ENCODE peak calls at places on chromosomes 13 and 19, in four cellular contexts. K is esophagus squamous epithelium, O is Peyer's patch, G is psoas muscle. M is an unnamed sample. For H3K9me3 and H3K4me1, the result is how much of the 10 kb centered on the place peaks cover.

GRCh38 chr19:31231181-31231580 is 118.1 kb downstream of the TSHZ3 start:
- DNase-seq in G (no peak), K (no peak), O (no peak), M (no peak)

GRCh38 chr13:60463787-60464186 is 66.8 kb downstream of the TDRD3 start:
- DNase-seq in K (no peak), G (no peak), O (no peak), M (no peak)

GRCh38 chr19:10430505-10431253 is 10.3 kb downstream of the PDE4A start:
- DNase-seq in K (no peak), O (no peak), G (peak), M (peak)

GRCh38 chr19:41993612-41994483 is at the start of gene ATP1A3:
- DNase-seq in K (no peak), G (peak), O (peak), M (peak)

GRCh38 chr19:12974301-12975220 is 5.2 kb downstream of the DAND5 start:
- DNase-seq in O (no peak), G (no peak), K (no peak), M (peak)

GRCh38 chr19:39515551-39516191 is 732 bp downstream of the SELENOV start:
- DNase-seq in K (no peak), G (no peak), O (no peak), M (no peak)

GRCh38 chr13:106405731-106406130 is 129.7 kb downstream of the EFNB2 start:
- DNase-seq in G (no peak), O (no peak), K (no peak), M (no peak)

GRCh38 chr13:100235311-100235901 is 146.5 kb downstream of the PCCA start:
- DNase-seq in O (no peak), G (no peak), K (no peak), M (peak)

GRCh38 chr13:110266431-110266809 is 40.5 kb downstream of the COL4A1 start:
- DNase-seq in K (no peak), G (no peak), O (no peak), M (no peak)

GRCh38 chr13:76792680-76793334 is 93.4 kb downstream of the KCTD12 start:
- DNase-seq in O (no peak), G (no peak), K (no peak), M (no peak)

GRCh38 chr13:27601208-27601607 is 19.1 kb downstream of the LNX2 start:
- DNase-seq in G (no peak), O (no peak), K (no peak), M (no peak)

GRCh38 chr13:59531571-59532091 is 632.1 kb downstream of the DIAPH3 start:
- DNase-seq in O (peak), K (peak), G (peak), M (peak)

GRCh38 chr13:97212540-97213146 is 9.5 kb upstream of the MBNL2 start:
- DNase-seq in O (no peak), G (no peak), K (no peak), M (peak)

GRCh38 chr13:101569807-101570206 is 117.3 kb downstream of the ITGBL1 start:
- DNase-seq in K (no peak), G (no peak), O (no peak), M (no peak)

GRCh38 chr19:45670670-45671453 is 2.8 kb downstream of the GIPR start:
- DNase-seq in G (peak), K (no peak), O (peak), M (peak)

GRCh38 chr13:43136940-43137574 is 113.7 kb downstream of the DNAJC15 start:
- DNase-seq in K (no peak), O (no peak), G (no peak), M (no peak)

GRCh38 chr19:4057913-4058695 is 8.6 kb downstream of the ZBTB7A start:
- DNase-seq in G (peak), K (no peak), O (no peak), M (no peak)

GRCh38 chr13:21060063-21060826 is 1.1 kb downstream of the LATS2 start:
- DNase-seq in G (peak), K (no peak), O (no peak), M (no peak)

GRCh38 chr13:56201834-56202233 is 938.9 kb upstream of the PRR20A start:
- DNase-seq in K (no peak), G (no peak), O (no peak), M (no peak)

GRCh38 chr19:30590596-30591229 is 218.5 kb downstream of the ZNF536 start:
- DNase-seq in O (no peak), K (no peak), G (no peak), M (no peak)

GRCh38 chr13:36975172-36975571 is 24.0 kb downstream of the ALG5 start:
- DNase-seq in K (no peak), O (no peak), G (no peak), M (no peak)
- H3K9me3 ChIP-seq in K (under half), O (under half), G (under half), M (under half)

DNA sequence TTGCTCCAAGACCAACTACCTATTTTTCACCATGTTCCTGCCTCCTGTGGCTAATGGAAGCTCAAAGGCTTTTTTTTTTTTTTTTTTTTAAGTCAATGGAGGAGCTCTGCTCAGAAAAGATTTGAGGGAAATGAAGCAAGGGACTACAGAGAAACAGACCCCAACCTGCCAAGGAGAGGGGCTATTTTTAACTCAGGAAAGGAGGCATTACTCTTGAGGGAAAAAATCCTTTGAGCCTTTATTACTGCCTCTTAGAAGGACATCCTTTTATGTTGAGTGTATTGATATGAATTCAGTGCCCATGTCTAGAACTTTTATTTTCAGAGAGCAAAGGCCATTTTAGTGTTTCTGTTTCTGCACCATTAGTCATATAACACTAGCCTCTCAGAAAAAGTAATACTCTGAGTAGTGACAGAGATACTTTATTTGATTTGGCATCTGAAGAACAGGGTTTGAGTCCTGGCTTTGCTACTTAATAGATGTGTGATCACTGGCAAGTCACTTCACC is 68.1 kb upstream of the PCDH8 start:
- DNase-seq in G (no peak), K (no peak), O (no peak), M (no peak)
- H3K4me1 ChIP-seq in G (under half), K (under half), O (under half), M (under half)

GRCh38 chr19:581399-582111 is 8.1 kb upstream of the HCN2 start:
- DNase-seq in G (no peak), K (no peak), O (no peak), M (no peak)
- TF ChIP-seq CTCF in G (no peak), K (no peak), O (no peak), M (no peak)

GRCh38 chr19:58166268-58166667 is 15.7 kb upstream of the ZNF329 start:
- DNase-seq in K (no peak), O (no peak), G (no peak), M (no peak)
- H3K9me3 ChIP-seq in K (half or more), O (half or more), G (half or more), M (under half)

DNA sequence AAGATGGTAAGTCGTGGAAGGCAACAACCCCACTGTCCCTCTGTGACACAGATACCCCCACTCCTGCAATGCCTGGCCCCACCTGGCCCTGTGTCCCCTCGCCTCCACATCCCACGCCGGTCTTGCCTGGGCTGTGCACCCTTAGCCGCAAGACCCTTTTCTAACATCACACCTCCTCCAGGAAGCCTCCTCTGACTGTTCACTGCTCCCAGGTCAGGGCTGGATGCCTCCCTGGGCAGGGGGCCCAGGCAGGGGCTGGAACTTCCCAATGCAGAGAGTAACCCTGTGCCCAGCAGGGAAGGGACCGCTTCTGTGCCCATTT is 1.3 kb downstream of the FBN3 start:
- DNase-seq in G (no peak), K (no peak), O (no peak), M (no peak)
- H3K4me1 ChIP-seq in G (under half), K (under half), O (under half), M (under half)

DNA sequence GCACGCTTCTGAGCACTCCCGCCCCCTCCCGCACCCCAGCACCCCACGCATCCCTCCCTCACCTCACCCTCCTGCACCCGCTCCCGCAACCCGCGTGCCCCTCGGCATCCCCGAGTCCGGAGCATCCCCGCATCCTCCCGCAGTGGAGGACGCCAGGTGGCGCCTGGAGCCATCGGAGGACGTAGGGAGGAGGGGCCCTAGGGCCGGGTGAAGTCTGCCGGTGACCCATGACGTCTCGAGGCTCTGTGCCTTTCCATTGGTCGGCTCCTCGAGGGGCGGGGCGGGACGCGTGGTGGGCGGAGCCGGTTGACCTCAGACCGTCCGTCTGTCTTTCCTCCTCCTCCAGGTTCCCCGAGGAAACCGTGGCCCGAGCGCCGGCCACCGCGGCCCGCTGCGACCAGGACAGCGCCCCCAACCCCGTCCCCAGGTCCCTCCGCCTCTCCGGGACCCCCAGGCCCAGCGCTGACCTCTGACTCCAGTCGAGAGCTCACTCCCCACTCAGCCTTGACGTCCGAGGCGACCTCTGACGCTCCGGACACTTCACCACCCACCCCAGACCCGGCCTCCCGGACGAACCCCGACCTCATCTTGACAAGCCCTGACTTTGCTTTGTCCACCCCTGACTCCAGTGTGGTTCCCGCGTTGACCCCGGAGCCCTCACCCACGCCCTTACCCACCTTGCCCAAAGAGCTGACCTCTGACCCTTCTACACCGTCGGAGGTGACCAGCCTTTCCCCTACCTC is 19.9 kb downstream of the SBK2 start:
- DNase-seq in K (peak), O (peak), G (peak), M (peak)
- TF ChIP-seq CTCF in K (peak), O (peak), G (peak), M (peak)

GRCh38 chr19:52336117-52336811 is at the start of gene ZNF610:
- DNase-seq in G (peak), O (peak), K (peak), M (peak)

GRCh38 chr19:52335768-52336116 is 301 bp upstream of the ZNF610 start:
- DNase-seq in K (no peak), O (no peak), G (no peak), M (no peak)

GRCh38 chr19:52331757-52332156 is 4.3 kb upstream of the ZNF610 start:
- DNase-seq in O (no peak), K (no peak), G (no peak), M (no peak)

GRCh38 chr19:52336976-52337375 is 933 bp downstream of the ZNF610 start:
- DNase-seq in O (no peak), K (no peak), G (no peak), M (no peak)
- H3K9me3 ChIP-seq in O (under half), K (under half), G (under half), M (under half)

DNA sequence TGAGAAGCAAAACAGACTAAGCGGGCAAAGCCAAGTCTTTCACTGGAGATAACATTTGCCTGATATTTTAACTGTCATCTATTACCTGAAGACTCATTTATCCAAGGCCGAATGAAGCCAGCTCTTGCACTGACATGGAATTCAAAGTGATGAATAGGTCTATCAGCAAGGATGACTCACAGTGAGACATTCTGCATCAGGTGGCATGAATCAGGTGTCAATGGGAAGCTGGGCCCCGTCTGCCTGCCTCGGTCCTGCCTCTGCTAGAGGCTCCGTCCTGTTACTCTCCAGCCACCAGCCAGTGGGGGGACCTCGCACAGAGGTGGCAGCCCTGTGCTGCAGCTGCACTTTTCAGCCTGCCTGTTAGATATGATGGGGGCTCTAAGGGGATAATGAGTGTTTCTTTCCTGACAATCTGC is 23.5 kb downstream of the STARD13 start:
- DNase-seq in K (no peak), G (peak), O (no peak), M (peak)
- H3K4me1 ChIP-seq in K (half or more), G (half or more), O (under half), M (under half)